ENCODE peak calls at places on chromosome 16, in five cellular contexts. One of them, this sample, is unnamed.
A peak's percentile ranks its signal among the peaks of the same experiment; 100 is the strongest.

GRCh38 chr16:80324371-80324770 is 216.4 kb upstream of the DYNLRB2 start:
- DNase-seq in activated CD8-positive, alpha-beta memory T cell treated with anti-CD3 and anti-CD28 coated beads, Interleukin-2, amount 50 U/mL, for 48 hours: no peak
- DNase-seq in RWPE1: no peak
- DNase-seq in SW 1271: no peak
- DNase-seq in thoracic aorta: no peak
- DNase-seq in this sample: no peak

GRCh38 chr16:22235839-22236745 is 30.0 kb downstream of the EEF2K start:
- DNase-seq in activated CD8-positive, alpha-beta memory T cell treated with anti-CD3 and anti-CD28 coated beads, Interleukin-2, amount 50 U/mL, for 48 hours: no peak
- DNase-seq in RWPE1: no peak
- DNase-seq in SW 1271: no peak
- DNase-seq in thoracic aorta: peak; percentile 28
- DNase-seq in this sample: no peak

GRCh38 chr16:1647904-1648303 is 30.2 kb upstream of the JPT2 start:
- DNase-seq in activated CD8-positive, alpha-beta memory T cell treated with anti-CD3 and anti-CD28 coated beads, Interleukin-2, amount 50 U/mL, for 48 hours: no peak
- DNase-seq in RWPE1: no peak
- DNase-seq in SW 1271: no peak
- DNase-seq in thoracic aorta: no peak
- DNase-seq in this sample: no peak

GRCh38 chr16:1571012-1571671 is 37.7 kb downstream of the TMEM204 start:
- DNase-seq in activated CD8-positive, alpha-beta memory T cell treated with anti-CD3 and anti-CD28 coated beads, Interleukin-2, amount 50 U/mL, for 48 hours: no peak
- DNase-seq in RWPE1: no peak
- DNase-seq in SW 1271: no peak
- DNase-seq in thoracic aorta: no peak
- DNase-seq in this sample: no peak

GRCh38 chr16:62213763-62214162 is 177.5 kb upstream of the CDH8 start:
- DNase-seq in activated CD8-positive, alpha-beta memory T cell treated with anti-CD3 and anti-CD28 coated beads, Interleukin-2, amount 50 U/mL, for 48 hours: no peak
- DNase-seq in RWPE1: no peak
- DNase-seq in SW 1271: no peak
- DNase-seq in thoracic aorta: no peak
- DNase-seq in this sample: no peak

GRCh38 chr16:89541792-89542191 is 18.7 kb upstream of the RPL13 start:
- DNase-seq in activated CD8-positive, alpha-beta memory T cell treated with anti-CD3 and anti-CD28 coated beads, Interleukin-2, amount 50 U/mL, for 48 hours: no peak
- DNase-seq in RWPE1: no peak
- DNase-seq in SW 1271: no peak
- DNase-seq in thoracic aorta: no peak
- DNase-seq in this sample: no peak

GRCh38 chr16:59170065-59170712 is 436.1 kb upstream of the GOT2 start:
- DNase-seq in activated CD8-positive, alpha-beta memory T cell treated with anti-CD3 and anti-CD28 coated beads, Interleukin-2, amount 50 U/mL, for 48 hours: no peak
- DNase-seq in RWPE1: no peak
- DNase-seq in SW 1271: no peak
- DNase-seq in thoracic aorta: no peak
- DNase-seq in this sample: no peak

GRCh38 chr16:83744521-83744981 is 63.2 kb upstream of the HSBP1 start:
- DNase-seq in activated CD8-positive, alpha-beta memory T cell treated with anti-CD3 and anti-CD28 coated beads, Interleukin-2, amount 50 U/mL, for 48 hours: no peak
- DNase-seq in RWPE1: no peak
- DNase-seq in SW 1271: no peak
- DNase-seq in thoracic aorta: no peak
- DNase-seq in this sample: peak; percentile 74

GRCh38 chr16:51820176-51820575 is 669.1 kb upstream of the SALL1 start:
- DNase-seq in activated CD8-positive, alpha-beta memory T cell treated with anti-CD3 and anti-CD28 coated beads, Interleukin-2, amount 50 U/mL, for 48 hours: no peak
- DNase-seq in RWPE1: no peak
- DNase-seq in SW 1271: no peak
- DNase-seq in thoracic aorta: no peak
- DNase-seq in this sample: no peak

GRCh38 chr16:5010576-5011329 is 23.0 kb downstream of the NAGPA start:
- DNase-seq in activated CD8-positive, alpha-beta memory T cell treated with anti-CD3 and anti-CD28 coated beads, Interleukin-2, amount 50 U/mL, for 48 hours: no peak
- DNase-seq in RWPE1: no peak
- DNase-seq in SW 1271: no peak
- DNase-seq in thoracic aorta: no peak
- DNase-seq in this sample: no peak

GRCh38 chr16:55834044-55834443 is 1.1 kb upstream of the CES1 start:
- DNase-seq in activated CD8-positive, alpha-beta memory T cell treated with anti-CD3 and anti-CD28 coated beads, Interleukin-2, amount 50 U/mL, for 48 hours: no peak
- DNase-seq in RWPE1: no peak
- DNase-seq in SW 1271: no peak
- DNase-seq in thoracic aorta: no peak
- DNase-seq in this sample: no peak

GRCh38 chr16:48574766-48575165 is 35.2 kb downstream of the N4BP1 start:
- DNase-seq in activated CD8-positive, alpha-beta memory T cell treated with anti-CD3 and anti-CD28 coated beads, Interleukin-2, amount 50 U/mL, for 48 hours: no peak
- DNase-seq in RWPE1: no peak
- DNase-seq in SW 1271: no peak
- DNase-seq in thoracic aorta: no peak
- DNase-seq in this sample: no peak

GRCh38 chr16:12484987-12485386 is 318.7 kb downstream of the CPPED1 start:
- DNase-seq in activated CD8-positive, alpha-beta memory T cell treated with anti-CD3 and anti-CD28 coated beads, Interleukin-2, amount 50 U/mL, for 48 hours: no peak
- DNase-seq in RWPE1: no peak
- DNase-seq in SW 1271: no peak
- DNase-seq in thoracic aorta: no peak
- DNase-seq in this sample: no peak

GRCh38 chr16:87958632-87959031 is 7.4 kb downstream of the BANP start:
- DNase-seq in activated CD8-positive, alpha-beta memory T cell treated with anti-CD3 and anti-CD28 coated beads, Interleukin-2, amount 50 U/mL, for 48 hours: no peak
- DNase-seq in RWPE1: no peak
- DNase-seq in SW 1271: no peak
- DNase-seq in thoracic aorta: no peak
- DNase-seq in this sample: no peak

GRCh38 chr16:610513-611381 is 20.0 kb upstream of the WFIKKN1 start:
- DNase-seq in activated CD8-positive, alpha-beta memory T cell treated with anti-CD3 and anti-CD28 coated beads, Interleukin-2, amount 50 U/mL, for 48 hours: peak; percentile 83
- DNase-seq in RWPE1: peak; percentile 30
- DNase-seq in SW 1271: no peak
- DNase-seq in thoracic aorta: no peak
- DNase-seq in this sample: no peak

GRCh38 chr16:24610421-24610765 is 71.0 kb downstream of the RBBP6 start:
- DNase-seq in activated CD8-positive, alpha-beta memory T cell treated with anti-CD3 and anti-CD28 coated beads, Interleukin-2, amount 50 U/mL, for 48 hours: peak; percentile 60
- DNase-seq in RWPE1: no peak
- DNase-seq in SW 1271: no peak
- DNase-seq in thoracic aorta: no peak
- DNase-seq in this sample: no peak

GRCh38 chr16:82945420-82946096 is 318.8 kb downstream of the CDH13 start:
- DNase-seq in activated CD8-positive, alpha-beta memory T cell treated with anti-CD3 and anti-CD28 coated beads, Interleukin-2, amount 50 U/mL, for 48 hours: no peak
- DNase-seq in RWPE1: no peak
- DNase-seq in SW 1271: no peak
- DNase-seq in thoracic aorta: no peak
- DNase-seq in this sample: no peak

GRCh38 chr16:77869997-77870813 is 81.8 kb downstream of the VAT1L start:
- DNase-seq in activated CD8-positive, alpha-beta memory T cell treated with anti-CD3 and anti-CD28 coated beads, Interleukin-2, amount 50 U/mL, for 48 hours: no peak
- DNase-seq in RWPE1: no peak
- DNase-seq in SW 1271: no peak
- DNase-seq in thoracic aorta: no peak
- DNase-seq in this sample: no peak

This sample was measured in H54.